ENCODE peak calls at places on chromosome 19, in five cellular contexts. T, S, E, L and Q are unnamed samples.

GRCh38 chr19:16897572-16898056 is 8.8 kb downstream of the F2RL3 start:
- DNase-seq in T (no peak), S (no peak), E (peak), L (peak), Q (no peak)

GRCh38 chr19:57056972-57057371 is 62.8 kb upstream of the USP29 start:
- DNase-seq in T (peak), S (no peak), E (peak), L (peak), Q (peak)

GRCh38 chr19:13425151-13425550 is 81.1 kb downstream of the CACNA1A start:
- DNase-seq in T (no peak), S (no peak), E (no peak), L (no peak), Q (no peak)

GRCh38 chr19:3483226-3483628 is at the start of gene SMIM44:
- DNase-seq in T (no peak), S (no peak), E (peak), L (peak), Q (no peak)

GRCh38 chr19:5154129-5154798 is 185.4 kb downstream of the KDM4B start:
- DNase-seq in T (peak), S (peak), E (peak), L (peak), Q (peak)

GRCh38 chr19:18388328-18389094 is 2.6 kb downstream of the GDF15 start:
- DNase-seq in T (peak), S (no peak), E (peak), L (peak), Q (peak)

GRCh38 chr19:42199440-42200115 is 17.9 kb downstream of the DEDD2 start:
- DNase-seq in T (no peak), S (no peak), E (peak), L (peak), Q (peak)

GRCh38 chr19:5805465-5806132 is 732 bp downstream of the NRTN start:
- DNase-seq in T (no peak), S (peak), E (peak), L (peak), Q (peak)

GRCh38 chr19:3785464-3785937 is 680 bp downstream of the MATK start:
- DNase-seq in T (no peak), S (no peak), E (no peak), L (no peak), Q (no peak)

GRCh38 chr19:43684326-43684725 is 14.4 kb upstream of the PLAUR start:
- DNase-seq in T (no peak), S (no peak), E (no peak), L (no peak), Q (no peak)

GRCh38 chr19:45508681-45508930 is 1.3 kb downstream of the VASP start:
- DNase-seq in T (peak), S (peak), E (no peak), L (no peak), Q (no peak)

GRCh38 chr19:29983568-29983967 is 41.5 kb downstream of the URI1 start:
- DNase-seq in T (no peak), S (no peak), E (no peak), L (no peak), Q (no peak)

DNA sequence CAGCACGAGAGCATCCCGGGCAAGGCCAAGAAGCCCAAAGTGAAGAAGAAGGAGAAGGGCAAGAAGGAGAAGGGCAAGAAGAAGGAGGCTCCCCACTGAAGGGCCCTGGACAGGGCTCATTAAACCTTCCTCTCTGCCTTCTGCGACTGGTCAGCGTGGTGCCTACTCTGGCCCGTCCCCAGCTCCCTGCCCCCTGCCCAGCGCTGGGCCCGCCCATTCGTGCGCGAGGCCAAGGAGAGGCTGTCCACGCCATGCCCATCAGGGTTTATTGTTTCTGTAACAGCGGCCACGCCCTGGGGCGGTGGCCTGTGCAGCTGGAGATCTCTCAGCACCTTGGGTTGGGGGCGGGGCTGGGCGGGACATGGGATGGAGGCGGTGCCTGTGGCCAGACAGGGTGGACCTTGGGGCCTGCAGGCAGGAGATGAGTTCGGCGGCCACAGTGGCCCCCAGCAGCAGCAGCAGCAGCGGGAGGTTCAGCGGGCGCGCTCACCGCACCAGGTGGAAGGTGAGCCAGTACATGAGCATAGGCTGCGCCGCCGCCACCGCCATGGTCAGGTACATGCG is 897 bp downstream of the C19orf33 start:
- DNase-seq in T (no peak), S (peak), E (peak), L (peak), Q (no peak)
- TF ChIP-seq EP300 in T (no peak), S (no peak), E (peak), L (no peak), Q (no peak)

GRCh38 chr19:8831373-8831772 is 731 bp downstream of the ZNF558 start:
- DNase-seq in T (no peak), S (no peak), E (no peak), L (no peak), Q (no peak)
- TF ChIP-seq CTCF in T (no peak), S (no peak), E (no peak), L (no peak), Q (no peak)

GRCh38 chr19:22831211-22831610 is 880 bp upstream of the ZNF723 start:
- DNase-seq in T (no peak), S (no peak), E (no peak), L (no peak), Q (no peak)

DNA sequence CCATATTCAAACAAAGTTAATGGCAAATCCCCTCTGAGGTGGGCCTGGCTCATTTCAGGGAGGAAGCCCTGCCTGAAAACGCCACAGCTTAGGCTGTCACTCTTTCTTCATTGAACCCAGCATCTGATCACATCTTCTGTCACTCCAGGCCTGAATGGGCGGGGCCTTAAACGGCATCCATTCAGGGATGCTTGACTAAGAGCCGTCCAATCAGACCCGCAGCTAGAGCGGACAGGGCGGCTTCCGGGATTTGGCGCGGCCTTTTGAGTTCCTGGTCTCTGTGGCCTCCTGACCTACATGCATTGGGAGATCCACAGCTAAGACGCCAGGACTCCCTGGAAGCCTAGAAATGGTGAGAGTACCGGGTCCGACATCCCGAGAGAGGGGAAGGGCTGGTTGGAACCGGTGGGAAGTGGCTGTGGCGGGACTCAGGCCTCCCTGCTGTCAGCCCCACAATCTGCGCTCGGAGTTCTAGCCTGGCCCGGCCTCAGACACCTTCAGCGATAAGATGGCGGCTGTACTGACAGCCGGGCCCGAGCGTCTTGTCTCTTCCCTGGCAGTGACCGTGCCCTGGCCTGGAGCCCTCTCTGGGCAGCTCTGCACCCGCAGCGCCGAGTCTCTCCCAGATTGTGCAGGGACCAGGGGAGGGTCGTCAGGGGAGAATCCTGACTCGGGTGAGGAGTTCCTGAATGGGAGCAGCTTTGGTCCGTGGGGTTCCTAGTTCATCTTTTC is at the start of gene ZNF723:
- DNase-seq in T (no peak), S (no peak), E (no peak), L (no peak), Q (no peak)
- TF ChIP-seq EP300 in T (no peak), S (no peak), E (no peak), L (no peak), Q (no peak)

GRCh38 chr19:33723512-33723911 is 73.2 kb upstream of the KCTD15 start:
- DNase-seq in T (no peak), S (no peak), E (no peak), L (no peak), Q (no peak)

GRCh38 chr19:33720691-33721682 is 75.7 kb upstream of the KCTD15 start:
- DNase-seq in T (no peak), S (no peak), E (no peak), L (no peak), Q (no peak)

GRCh38 chr19:33724021-33724722 is 72.5 kb upstream of the KCTD15 start:
- DNase-seq in T (no peak), S (no peak), E (no peak), L (no peak), Q (no peak)

GRCh38 chr19:33721735-33722297 is 74.9 kb upstream of the KCTD15 start:
- DNase-seq in T (no peak), S (no peak), E (no peak), L (no peak), Q (no peak)

GRCh38 chr19:33722456-33723239 is 74.0 kb upstream of the KCTD15 start:
- DNase-seq in T (no peak), S (no peak), E (no peak), L (no peak), Q (no peak)
- TF ChIP-seq CTCF in T (no peak), S (no peak), E (no peak), L (no peak), Q (no peak)

DNA sequence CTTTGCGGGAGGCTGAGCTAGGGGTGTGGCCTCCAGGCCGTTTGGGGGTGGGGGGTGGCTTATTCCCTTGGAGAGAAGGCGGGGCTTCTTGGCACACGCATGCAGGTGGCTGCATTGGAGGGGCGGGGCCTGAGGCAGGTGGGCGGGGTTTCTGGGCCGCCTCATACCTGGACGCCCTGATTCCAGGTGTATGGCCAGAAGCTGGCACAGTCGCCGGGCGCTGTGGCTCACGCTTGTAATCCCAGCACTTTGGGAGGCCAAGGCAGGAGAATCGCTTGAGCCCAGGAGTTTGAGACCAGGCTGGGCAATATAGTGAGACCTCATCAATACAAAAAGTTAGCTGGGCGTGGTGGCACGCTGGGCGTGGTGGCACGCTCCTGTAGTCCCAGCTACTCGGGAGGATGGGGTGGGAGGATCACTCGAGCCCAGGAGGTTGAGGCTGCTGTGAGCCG is 7.8 kb downstream of the ABCA7 start:
- DNase-seq in T (no peak), S (no peak), E (peak), L (no peak), Q (no peak)
- TF ChIP-seq EP300 in T (no peak), S (no peak), E (no peak), L (no peak), Q (no peak)

DNA sequence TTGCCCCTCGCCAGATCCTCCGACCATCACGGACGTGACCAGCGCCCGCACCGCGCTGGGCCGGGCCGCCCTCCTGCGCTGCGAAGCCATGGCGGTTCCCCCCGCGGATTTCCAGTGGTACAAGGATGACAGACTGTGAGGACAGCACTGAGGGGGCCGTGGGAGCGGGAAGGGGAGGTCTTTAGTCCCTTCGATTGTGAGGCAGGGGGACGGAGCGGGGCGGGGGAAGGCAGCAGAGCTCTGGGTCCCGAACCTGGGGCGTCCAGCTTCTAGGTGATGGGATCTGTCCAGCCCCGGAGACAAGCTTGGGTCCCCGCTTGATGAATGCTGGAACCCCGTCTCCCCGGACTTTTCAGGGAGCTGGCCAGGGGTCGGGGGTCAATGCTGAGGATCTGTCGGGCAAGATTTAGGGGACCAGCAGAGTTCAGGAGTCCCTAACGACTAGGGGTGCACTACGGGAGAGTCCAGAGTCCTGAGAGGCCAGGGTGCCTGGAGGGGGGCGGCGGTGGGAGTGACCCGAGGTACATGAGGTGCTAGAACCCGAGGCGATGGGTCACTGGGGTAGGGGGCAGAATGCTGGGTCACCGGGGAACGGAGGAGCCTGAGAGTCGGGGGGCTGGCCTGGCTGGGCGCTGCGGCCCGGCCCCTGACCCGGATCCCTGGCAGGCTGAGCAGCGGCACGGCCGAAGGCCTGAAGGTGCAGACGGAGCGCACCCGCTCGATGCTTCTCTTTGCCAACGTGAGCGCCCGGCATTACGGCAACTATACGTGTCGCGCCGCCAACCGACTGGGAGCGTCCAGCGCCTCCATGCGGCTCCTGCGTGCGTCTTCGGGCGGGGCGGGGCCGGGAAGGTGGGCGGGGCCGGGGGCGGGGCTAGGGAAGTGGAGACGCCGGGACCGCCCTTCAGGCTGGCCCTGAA is 14.6 kb downstream of the VSIG10L start:
- DNase-seq in T (no peak), S (peak), E (peak), L (peak), Q (no peak)
- TF ChIP-seq CTCF in T (no peak), S (peak), E (no peak), L (no peak), Q (no peak)

DNA sequence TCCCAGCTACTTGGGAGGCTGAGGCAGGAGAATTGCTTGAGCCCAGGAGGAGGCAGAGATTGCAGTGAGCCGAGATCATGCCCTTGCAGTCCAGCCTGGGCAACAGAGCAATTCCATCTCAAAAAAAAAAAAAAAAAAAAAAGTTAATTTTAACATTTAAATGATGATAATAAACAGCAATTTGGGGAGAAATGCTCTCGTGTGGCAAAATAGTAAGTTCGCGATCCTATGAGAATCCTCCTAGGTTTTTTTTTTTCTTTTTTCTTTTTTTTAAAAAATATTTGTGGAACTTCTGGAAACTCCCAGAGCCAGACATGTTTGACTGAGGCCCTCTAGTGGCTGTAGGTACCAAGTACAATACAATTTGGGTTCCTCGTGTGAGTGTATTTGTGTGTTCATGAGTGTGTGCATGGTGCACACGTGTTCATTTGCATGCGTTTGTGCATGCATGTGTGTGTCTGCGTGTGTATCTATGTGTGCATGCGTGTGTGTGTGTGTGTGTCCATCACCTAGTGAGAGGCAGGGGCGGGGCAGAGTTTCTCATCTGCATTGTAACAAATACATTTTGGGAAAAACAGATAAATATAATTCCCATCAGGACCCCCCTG is 31.2 kb downstream of the TMPRSS9 start:
- DNase-seq in T (peak), S (peak), E (no peak), L (peak), Q (no peak)
- TF ChIP-seq EP300 in T (no peak), S (no peak), E (no peak), L (no peak), Q (no peak)